ENCODE peak calls at places on chromosomes 12 and 14, in eight cellular contexts. One of them, this sample, is unnamed. For H3K4me1, the result is how much of the 10 kb centered on the place peaks cover.

GRCh38 chr12:121038861-121039654 is at the start of gene OASL:
- DNase-seq in uterus: no peak
- DNase-seq in Panc1: no peak
- DNase-seq in CD8-positive, alpha-beta T cell: peak
- DNase-seq in left ventricle myocardium inferior: no peak
- DNase-seq in mammary epithelial cell: peak
- DNase-seq in SJCRH30: no peak
- DNase-seq in keratinocyte: no peak
- DNase-seq in this sample: peak

GRCh38 chr12:115000038-115000437 is 316.1 kb upstream of the TBX3 start:
- DNase-seq in uterus: no peak
- DNase-seq in Panc1: peak
- DNase-seq in CD8-positive, alpha-beta T cell: no peak
- DNase-seq in left ventricle myocardium inferior: no peak
- DNase-seq in mammary epithelial cell: peak
- DNase-seq in SJCRH30: no peak
- DNase-seq in keratinocyte: no peak
- DNase-seq in this sample: peak

GRCh38 chr14:37595809-37596595 is 573 bp downstream of the TTC6 start:
- DNase-seq in uterus: no peak
- DNase-seq in Panc1: no peak
- DNase-seq in CD8-positive, alpha-beta T cell: no peak
- DNase-seq in left ventricle myocardium inferior: no peak
- DNase-seq in mammary epithelial cell: peak
- DNase-seq in SJCRH30: no peak
- DNase-seq in keratinocyte: peak
- DNase-seq in this sample: peak

GRCh38 chr12:119676573-119676972 is 8.6 kb downstream of the PRKAB1 start:
- DNase-seq in uterus: no peak
- DNase-seq in Panc1: no peak
- DNase-seq in CD8-positive, alpha-beta T cell: no peak
- DNase-seq in left ventricle myocardium inferior: no peak
- DNase-seq in mammary epithelial cell: no peak
- DNase-seq in SJCRH30: no peak
- DNase-seq in keratinocyte: no peak
- DNase-seq in this sample: no peak

GRCh38 chr14:104096318-104096717 is 10.8 kb downstream of the ASPG start:
- DNase-seq in uterus: no peak
- DNase-seq in Panc1: no peak
- DNase-seq in CD8-positive, alpha-beta T cell: no peak
- DNase-seq in left ventricle myocardium inferior: no peak
- DNase-seq in mammary epithelial cell: no peak
- DNase-seq in SJCRH30: no peak
- DNase-seq in keratinocyte: no peak
- DNase-seq in this sample: no peak

GRCh38 chr12:5902736-5903135 is 42.3 kb downstream of the ANO2 start:
- DNase-seq in uterus: no peak
- DNase-seq in Panc1: no peak
- DNase-seq in CD8-positive, alpha-beta T cell: no peak
- DNase-seq in left ventricle myocardium inferior: no peak
- DNase-seq in mammary epithelial cell: no peak
- DNase-seq in SJCRH30: no peak
- DNase-seq in keratinocyte: no peak
- DNase-seq in this sample: no peak

GRCh38 chr14:52692248-52692962 is 3.0 kb downstream of the ERO1A start:
- DNase-seq in uterus: no peak
- DNase-seq in Panc1: no peak
- DNase-seq in CD8-positive, alpha-beta T cell: no peak
- DNase-seq in left ventricle myocardium inferior: no peak
- DNase-seq in mammary epithelial cell: no peak
- DNase-seq in SJCRH30: no peak
- DNase-seq in keratinocyte: no peak
- DNase-seq in this sample: no peak

GRCh38 chr12:128844031-128844635 is 9.1 kb upstream of the GLT1D1 start:
- DNase-seq in uterus: no peak
- DNase-seq in Panc1: no peak
- DNase-seq in CD8-positive, alpha-beta T cell: no peak
- DNase-seq in left ventricle myocardium inferior: no peak
- DNase-seq in mammary epithelial cell: no peak
- DNase-seq in SJCRH30: no peak
- DNase-seq in keratinocyte: no peak
- DNase-seq in this sample: no peak

GRCh38 chr14:32366995-32367394 is 37.9 kb downstream of the AKAP6 start:
- DNase-seq in uterus: no peak
- DNase-seq in Panc1: no peak
- DNase-seq in CD8-positive, alpha-beta T cell: no peak
- DNase-seq in left ventricle myocardium inferior: no peak
- DNase-seq in mammary epithelial cell: no peak
- DNase-seq in SJCRH30: peak
- DNase-seq in keratinocyte: no peak
- DNase-seq in this sample: no peak

GRCh38 chr14:40096968-40097367 is 664.7 kb upstream of the FBXO33 start:
- DNase-seq in uterus: no peak
- DNase-seq in Panc1: no peak
- DNase-seq in CD8-positive, alpha-beta T cell: no peak
- DNase-seq in left ventricle myocardium inferior: no peak
- DNase-seq in mammary epithelial cell: no peak
- DNase-seq in SJCRH30: no peak
- DNase-seq in keratinocyte: no peak
- DNase-seq in this sample: no peak
- H3K4me1 ChIP-seq in uterus: under half
- H3K4me1 ChIP-seq in Panc1: under half
- H3K4me1 ChIP-seq in CD8-positive, alpha-beta T cell: under half
- H3K4me1 ChIP-seq in left ventricle myocardium inferior: under half
- H3K4me1 ChIP-seq in mammary epithelial cell: under half
- H3K4me1 ChIP-seq in SJCRH30: under half
- H3K4me1 ChIP-seq in keratinocyte: under half
- H3K4me1 ChIP-seq in this sample: under half

GRCh38 chr12:79841878-79842265 is 93.0 kb downstream of the PPP1R12A start:
- DNase-seq in uterus: no peak
- DNase-seq in Panc1: no peak
- DNase-seq in CD8-positive, alpha-beta T cell: no peak
- DNase-seq in left ventricle myocardium inferior: no peak
- DNase-seq in mammary epithelial cell: no peak
- DNase-seq in SJCRH30: no peak
- DNase-seq in keratinocyte: no peak
- DNase-seq in this sample: no peak
- H3K4me1 ChIP-seq in uterus: under half
- H3K4me1 ChIP-seq in Panc1: under half
- H3K4me1 ChIP-seq in CD8-positive, alpha-beta T cell: under half
- H3K4me1 ChIP-seq in left ventricle myocardium inferior: under half
- H3K4me1 ChIP-seq in mammary epithelial cell: under half
- H3K4me1 ChIP-seq in SJCRH30: under half
- H3K4me1 ChIP-seq in keratinocyte: under half
- H3K4me1 ChIP-seq in this sample: under half

GRCh38 chr12:104521731-104522130 is 65.0 kb downstream of the CHST11 start:
- DNase-seq in uterus: no peak
- DNase-seq in Panc1: no peak
- DNase-seq in CD8-positive, alpha-beta T cell: no peak
- DNase-seq in left ventricle myocardium inferior: no peak
- DNase-seq in mammary epithelial cell: no peak
- DNase-seq in SJCRH30: no peak
- DNase-seq in keratinocyte: no peak
- DNase-seq in this sample: peak
- H3K4me1 ChIP-seq in uterus: under half
- H3K4me1 ChIP-seq in Panc1: under half
- H3K4me1 ChIP-seq in CD8-positive, alpha-beta T cell: under half
- H3K4me1 ChIP-seq in left ventricle myocardium inferior: under half
- H3K4me1 ChIP-seq in mammary epithelial cell: under half
- H3K4me1 ChIP-seq in SJCRH30: under half
- H3K4me1 ChIP-seq in keratinocyte: under half
- H3K4me1 ChIP-seq in this sample: under half

GRCh38 chr14:95509512-95509911 is 6.9 kb downstream of the SYNE3 start:
- DNase-seq in uterus: no peak
- DNase-seq in Panc1: no peak
- DNase-seq in CD8-positive, alpha-beta T cell: no peak
- DNase-seq in left ventricle myocardium inferior: no peak
- DNase-seq in mammary epithelial cell: no peak
- DNase-seq in SJCRH30: no peak
- DNase-seq in keratinocyte: no peak
- DNase-seq in this sample: no peak

GRCh38 chr14:95507174-95507573 is 9.3 kb downstream of the SYNE3 start:
- DNase-seq in uterus: peak
- DNase-seq in Panc1: no peak
- DNase-seq in CD8-positive, alpha-beta T cell: no peak
- DNase-seq in left ventricle myocardium inferior: peak
- DNase-seq in mammary epithelial cell: peak
- DNase-seq in SJCRH30: no peak
- DNase-seq in keratinocyte: peak
- DNase-seq in this sample: peak

GRCh38 chr14:95508377-95508776 is 8.1 kb downstream of the SYNE3 start:
- DNase-seq in uterus: no peak
- DNase-seq in Panc1: no peak
- DNase-seq in CD8-positive, alpha-beta T cell: no peak
- DNase-seq in left ventricle myocardium inferior: no peak
- DNase-seq in mammary epithelial cell: no peak
- DNase-seq in SJCRH30: no peak
- DNase-seq in keratinocyte: no peak
- DNase-seq in this sample: no peak

GRCh38 chr14:95505030-95505589 is 11.3 kb downstream of the SYNE3 start:
- DNase-seq in uterus: no peak
- DNase-seq in Panc1: no peak
- DNase-seq in CD8-positive, alpha-beta T cell: no peak
- DNase-seq in left ventricle myocardium inferior: no peak
- DNase-seq in mammary epithelial cell: no peak
- DNase-seq in SJCRH30: no peak
- DNase-seq in keratinocyte: no peak
- DNase-seq in this sample: no peak

DNA sequence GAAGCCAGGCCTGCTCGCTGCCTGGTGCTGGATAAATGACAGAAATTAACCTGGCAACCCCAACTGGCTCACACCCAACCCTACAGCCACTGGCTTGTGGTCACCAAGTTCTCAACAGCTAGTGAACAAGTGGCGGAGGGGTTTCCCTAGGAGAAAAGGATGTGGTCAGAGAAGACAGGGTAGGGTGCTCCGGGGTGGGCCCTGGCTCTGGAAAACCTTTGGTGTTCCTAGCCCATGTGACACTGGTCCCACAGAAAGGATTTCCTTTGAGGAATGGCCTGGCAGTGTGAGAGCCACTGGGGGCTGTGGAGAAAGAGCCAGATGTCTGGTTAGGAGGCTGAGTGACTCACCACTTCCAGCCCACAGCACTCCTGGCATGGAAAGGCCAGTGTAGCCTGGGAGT is 8.7 kb downstream of the SYNE3 start:
- DNase-seq in uterus: no peak
- DNase-seq in Panc1: no peak
- DNase-seq in CD8-positive, alpha-beta T cell: no peak
- DNase-seq in left ventricle myocardium inferior: no peak
- DNase-seq in mammary epithelial cell: peak
- DNase-seq in SJCRH30: peak
- DNase-seq in keratinocyte: no peak
- DNase-seq in this sample: peak
- H3K4me1 ChIP-seq in uterus: under half
- H3K4me1 ChIP-seq in Panc1: under half
- H3K4me1 ChIP-seq in CD8-positive, alpha-beta T cell: under half
- H3K4me1 ChIP-seq in left ventricle myocardium inferior: half or more
- H3K4me1 ChIP-seq in mammary epithelial cell: under half
- H3K4me1 ChIP-seq in SJCRH30: under half
- H3K4me1 ChIP-seq in keratinocyte: under half
- H3K4me1 ChIP-seq in this sample: under half

GRCh38 chr12:103929909-103930786 is at the start of gene HSP90B1:
- DNase-seq in uterus: peak
- DNase-seq in Panc1: peak
- DNase-seq in CD8-positive, alpha-beta T cell: peak
- DNase-seq in left ventricle myocardium inferior: peak
- DNase-seq in mammary epithelial cell: peak
- DNase-seq in SJCRH30: peak
- DNase-seq in keratinocyte: peak
- DNase-seq in this sample: peak
- H3K4me1 ChIP-seq in uterus: under half
- H3K4me1 ChIP-seq in Panc1: under half
- H3K4me1 ChIP-seq in CD8-positive, alpha-beta T cell: under half
- H3K4me1 ChIP-seq in left ventricle myocardium inferior: half or more
- H3K4me1 ChIP-seq in mammary epithelial cell: under half
- H3K4me1 ChIP-seq in SJCRH30: under half
- H3K4me1 ChIP-seq in keratinocyte: under half
- H3K4me1 ChIP-seq in this sample: under half

This sample was measured in PC-3.